ENCODE peak calls at places on chromosomes 4 and X, in four cellular contexts. A is left ventricle myocardium inferior, O is cardiac muscle cell, K is upper lobe of right lung. M is an unnamed sample.

GRCh38 chr4:59583845-59584568 is 1616.1 kb upstream of the ADGRL3 start:
- DNase-seq in A (no peak), O (no peak), K (no peak), M (no peak)

GRCh38 chr4:148634476-148634875 is 192.3 kb upstream of the NR3C2 start:
- DNase-seq in A (no peak), O (no peak), K (no peak), M (no peak)

GRCh38 chrX:39063037-39063436 is 261.8 kb downstream of the MID1IP1 start:
- DNase-seq in A (no peak), O (peak), K (peak), M (no peak)

GRCh38 chr4:36990108-36990872 is 254.3 kb upstream of the NWD2 start:
- DNase-seq in A (no peak), O (no peak), K (no peak), M (no peak)

GRCh38 chrX:17413228-17413627 is 38.2 kb downstream of the NHS start:
- DNase-seq in A (no peak), O (peak), K (no peak), M (no peak)

GRCh38 chr4:92099851-92100250 is 203.9 kb upstream of the GRID2 start:
- DNase-seq in A (no peak), O (peak), K (no peak), M (no peak)

GRCh38 chr4:165814256-165815010 is 58.6 kb upstream of the TLL1 start:
- DNase-seq in A (no peak), O (peak), K (no peak), M (no peak)

GRCh38 chrX:93673869-93674271 is at the start of gene FAM133A:
- DNase-seq in A (no peak), O (peak), K (no peak), M (no peak)

GRCh38 chrX:53440631-53441517 is 6.7 kb upstream of the HSD17B10 start:
- DNase-seq in A (peak), O (peak), K (peak), M (no peak)

GRCh38 chr4:88008133-88008621 is 742 bp downstream of the PKD2 start:
- DNase-seq in A (peak), O (peak), K (peak), M (peak)

GRCh38 chr4:15173251-15173650 is 171.0 kb downstream of the CPEB2 start:
- DNase-seq in A (no peak), O (no peak), K (no peak), M (no peak)

GRCh38 chr4:78057600-78058560 is 757 bp downstream of the FRAS1 start:
- DNase-seq in A (peak), O (peak), K (peak), M (peak)

GRCh38 chr4:159855731-159856130 is 752.9 kb downstream of the RAPGEF2 start:
- DNase-seq in A (no peak), O (no peak), K (no peak), M (peak)

GRCh38 chr4:177519481-177520270 is 77.4 kb upstream of the AGA start:
- DNase-seq in A (no peak), O (peak), K (no peak), M (no peak)

GRCh38 chr4:139887962-139888735 is 222.5 kb downstream of the MGST2 start:
- DNase-seq in A (no peak), O (no peak), K (peak), M (no peak)

GRCh38 chr4:124943938-124944337 is 231.4 kb upstream of the ANKRD50 start:
- DNase-seq in A (no peak), O (no peak), K (no peak), M (no peak)

GRCh38 chrX:38811515-38812239 is 10.4 kb downstream of the MID1IP1 start:
- DNase-seq in A (no peak), O (no peak), K (no peak), M (no peak)

GRCh38 chr4:10104211-10104990 is 12.2 kb downstream of the WDR1 start:
- DNase-seq in A (no peak), O (peak), K (no peak), M (no peak)

GRCh38 chr4:41571422-41571821 is 33.5 kb downstream of the LIMCH1 start:
- DNase-seq in A (no peak), O (no peak), K (no peak), M (no peak)

GRCh38 chr4:41573458-41574129 is 35.6 kb downstream of the LIMCH1 start:
- DNase-seq in A (no peak), O (no peak), K (no peak), M (no peak)

GRCh38 chr4:41569957-41570356 is 32.0 kb downstream of the LIMCH1 start:
- DNase-seq in A (peak), O (no peak), K (no peak), M (peak)

GRCh38 chr4:41575207-41575606 is 37.2 kb downstream of the LIMCH1 start:
- DNase-seq in A (no peak), O (peak), K (no peak), M (no peak)

GRCh38 chr4:41572414-41572986 is 34.5 kb downstream of the LIMCH1 start:
- DNase-seq in A (no peak), O (no peak), K (no peak), M (no peak)
- H3K27ac ChIP-seq in A (peak), O (no peak), K (no peak), M (no peak)

GRCh38 chrX:141701081-141701480 is 2.5 kb upstream of the SPANXD start:
- DNase-seq in A (no peak), O (no peak), K (no peak), M (no peak)
- H3K27ac ChIP-seq in A (no peak), O (no peak), K (no peak), M (no peak)

GRCh38 chrX:136210243-136210642 is 41.0 kb downstream of the MAP7D3 start:
- DNase-seq in A (no peak), O (peak), K (no peak), M (no peak)
- H3K27ac ChIP-seq in A (peak), O (no peak), K (no peak), M (no peak)

GRCh38 chr4:30941641-30942040 is 221.5 kb downstream of the PCDH7 start:
- DNase-seq in A (no peak), O (no peak), K (no peak), M (no peak)
- H3K27ac ChIP-seq in A (no peak), O (no peak), K (no peak), M (no peak)

DNA sequence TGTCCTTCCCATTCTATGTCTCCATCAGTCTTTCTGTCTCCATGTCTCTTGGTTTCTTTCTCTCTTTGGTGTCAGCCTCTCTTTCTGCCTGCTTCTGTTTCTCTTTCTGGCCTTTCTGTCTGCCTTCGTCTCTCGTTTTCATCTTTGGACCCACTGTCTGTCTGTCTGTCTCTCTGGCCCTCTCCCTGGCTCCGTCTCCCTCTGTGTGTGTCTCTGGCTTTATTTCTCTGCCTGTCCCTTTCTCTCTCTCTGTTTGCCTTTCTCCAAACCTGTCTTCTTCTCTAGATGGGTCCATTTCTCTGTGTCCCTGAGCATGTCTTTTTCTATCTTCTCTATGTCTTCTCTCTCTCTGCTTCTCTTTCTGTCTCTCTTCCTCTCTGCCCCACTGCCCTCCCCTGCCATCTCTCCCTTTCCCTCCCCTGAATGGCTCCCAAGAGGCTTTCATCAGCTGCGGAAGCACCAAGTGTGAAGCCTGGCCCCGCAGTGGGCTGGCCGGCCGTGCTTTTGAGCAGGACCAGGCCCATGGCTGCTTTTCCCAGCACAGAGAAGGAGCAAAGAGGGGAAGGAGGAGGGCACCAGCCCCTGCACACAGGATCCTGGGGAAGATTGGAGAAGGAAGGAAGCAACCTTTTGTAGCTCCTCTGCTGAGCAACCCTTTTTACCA is 57.4 kb downstream of the PJA1 start:
- DNase-seq in A (no peak), O (peak), K (no peak), M (no peak)
- H3K27ac ChIP-seq in A (no peak), O (peak), K (no peak), M (no peak)

GRCh38 chr4:52958232-52958631 is 96.1 kb downstream of the RASL11B start:
- DNase-seq in A (no peak), O (no peak), K (no peak), M (no peak)
- H3K27ac ChIP-seq in A (peak), O (peak), K (no peak), M (no peak)

GRCh38 chr4:86934147-86934771 is 552 bp upstream of the AFF1 start:
- DNase-seq in A (no peak), O (no peak), K (no peak), M (no peak)

GRCh38 chr4:86935499-86935832 is 655 bp downstream of the AFF1 start:
- DNase-seq in A (no peak), O (no peak), K (no peak), M (no peak)

GRCh38 chr4:86939123-86939522 is 4.3 kb downstream of the AFF1 start:
- DNase-seq in A (no peak), O (no peak), K (no peak), M (no peak)

GRCh38 chr4:86935833-86936721 is 1.3 kb downstream of the AFF1 start:
- DNase-seq in A (peak), O (peak), K (peak), M (peak)

DNA sequence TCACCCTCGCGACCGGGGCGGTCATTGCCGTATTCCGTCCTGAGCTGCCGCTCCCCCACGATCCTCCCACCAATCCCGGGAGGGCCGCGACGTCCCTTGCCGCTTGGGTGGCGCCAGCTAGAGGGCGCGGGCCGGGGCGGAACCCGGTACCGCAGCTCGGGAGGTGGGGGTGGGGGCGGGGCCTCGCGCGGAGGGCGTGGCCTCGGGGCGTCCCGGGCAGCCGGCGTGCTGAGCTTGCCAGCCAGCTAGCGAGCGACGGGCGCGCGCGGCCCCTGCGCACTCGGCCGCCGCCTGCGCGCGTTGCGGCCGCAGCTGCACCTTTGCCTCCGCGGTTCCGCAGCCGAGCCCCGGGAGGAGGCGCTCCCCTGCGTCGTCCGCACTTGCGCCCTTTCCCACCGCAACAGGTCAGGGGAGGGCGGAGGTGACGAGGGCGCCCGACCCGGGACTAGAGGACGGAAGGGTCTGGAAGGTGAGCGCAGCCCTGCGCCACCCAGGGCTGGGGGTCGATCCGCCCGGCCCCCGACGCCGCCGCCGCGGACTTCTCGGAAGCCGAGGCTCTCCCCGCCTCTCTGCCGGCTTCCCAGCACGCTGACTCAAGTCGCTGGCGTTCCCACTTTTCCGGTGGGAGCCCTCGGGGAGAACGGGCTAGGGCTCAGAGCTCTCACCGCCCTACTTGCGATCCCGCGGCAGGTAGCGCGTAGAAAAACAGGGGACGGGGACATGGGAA is at the start of gene AFF1:
- DNase-seq in A (peak), O (peak), K (peak), M (peak)
- H3K27ac ChIP-seq in A (peak), O (peak), K (peak), M (peak)

DNA sequence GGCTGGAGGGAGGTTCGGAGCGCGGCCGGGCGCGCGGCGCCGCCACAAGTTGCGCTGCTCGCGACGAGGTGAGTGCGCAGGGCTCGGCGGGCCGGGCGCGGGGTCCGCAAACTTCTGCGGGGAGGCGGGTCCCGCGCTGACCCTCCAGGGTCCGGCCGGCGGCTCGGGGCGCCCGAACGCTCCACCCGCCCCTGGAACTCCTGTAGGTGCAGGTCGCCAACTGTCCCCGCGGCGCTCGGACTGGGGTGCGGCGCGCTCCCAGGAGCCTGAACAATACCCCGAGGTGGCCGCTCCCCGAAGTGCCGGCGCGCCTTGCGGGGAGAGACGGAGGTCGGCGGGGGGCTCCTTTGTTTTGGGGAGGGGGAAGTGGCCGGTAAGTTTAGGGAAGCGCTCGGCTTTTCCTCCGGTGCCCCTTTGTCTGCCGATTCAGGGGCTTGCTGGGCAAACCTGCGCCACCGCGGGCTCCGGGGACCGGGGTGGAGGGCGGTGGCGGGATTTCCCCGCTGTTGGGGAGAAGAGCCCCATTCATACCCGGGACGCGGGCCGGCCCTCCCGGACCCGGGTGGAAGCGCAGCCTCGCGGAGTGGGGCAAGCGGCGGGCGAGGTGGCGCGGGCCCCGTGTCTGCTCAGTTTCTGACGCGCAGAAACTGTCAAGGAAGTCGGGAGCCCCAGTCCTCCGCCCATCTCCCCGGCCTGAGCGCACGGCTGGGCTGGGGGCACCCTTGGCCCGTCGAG is 689 bp downstream of the TBL1X start:
- DNase-seq in A (peak), O (no peak), K (peak), M (no peak)
- H3K27ac ChIP-seq in A (peak), O (peak), K (peak), M (peak)

M was measured in WERI-Rb-1.